ENCODE peak calls at places on chromosomes 4 and X, in seven cellular contexts. G is HepG2, R is body of pancreas, H is breast epithelium, U is right lobe of liver, N is suprapubic skin, Y is ovary. F is an unnamed sample.
A peak's percentile ranks its signal among the peaks of the same experiment; 100 is the strongest.

GRCh38 chrX:118325453-118325852 is 20.5 kb upstream of the WDR44 start:
- DNase-seq in H (no peak), N (no peak), G (no peak), U (no peak), R (no peak), Y (no peak), F (no peak)

GRCh38 chr4:183876268-183876934 is 28.7 kb upstream of the STOX2 start:
- DNase-seq in R (peak; percentile 90), Y (peak; percentile 98), U (peak; percentile 60), G (no peak), H (peak; percentile 44), N (no peak), F (no peak)

GRCh38 chr4:970854-971520 is 2.4 kb downstream of the DGKQ start:
- DNase-seq in G (no peak), H (no peak), Y (no peak), R (no peak), U (no peak), N (no peak), F (no peak)

GRCh38 chrX:104318330-104319009 is 63.7 kb upstream of the ESX1 start:
- DNase-seq in G (peak; percentile 39), N (no peak), Y (no peak), U (no peak), R (peak; percentile 52), H (no peak), F (no peak)

GRCh38 chrX:39953879-39954278 is 143.9 kb downstream of the BCOR start:
- DNase-seq in U (peak; percentile 95), N (peak; percentile 78), Y (no peak), R (peak; percentile 84), G (peak; percentile 88), H (peak; percentile 77), F (peak; percentile 31)

GRCh38 chr4:7052923-7053715 is 9.9 kb downstream of the TADA2B start:
- DNase-seq in N (peak; percentile 79), G (no peak), R (peak; percentile 35), Y (no peak), H (no peak), U (peak; percentile 76), F (no peak)

GRCh38 chr4:42671431-42672194 is 14.7 kb upstream of the ATP8A1 start:
- DNase-seq in Y (no peak), N (no peak), G (no peak), R (peak; percentile 3), U (no peak), H (no peak), F (no peak)

GRCh38 chr4:4578981-4579380 is 37.1 kb upstream of the STX18 start:
- DNase-seq in U (no peak), R (no peak), Y (no peak), N (no peak), G (peak; percentile 28), H (no peak), F (no peak)

GRCh38 chrX:30741545-30741944 is 88.3 kb downstream of the GK start:
- DNase-seq in U (no peak), G (no peak), R (no peak), Y (no peak), N (no peak), H (no peak), F (no peak)

GRCh38 chrX:107324493-107325310 is 118.3 kb downstream of the DNAAF6 start:
- DNase-seq in G (no peak), R (peak; percentile 20), U (peak; percentile 56), N (no peak), Y (peak; percentile 60), H (no peak), F (no peak)
- H3K27me3 ChIP-seq in G (no peaks in the 10 kb centered on the region), R (no peaks in the 10 kb centered on the region), U (no peaks in the 10 kb centered on the region), N (peaks cover 5% of the 10 kb centered on the region), Y (no peaks in the 10 kb centered on the region), H (no peaks in the 10 kb centered on the region), F (peaks cover 31% of the 10 kb centered on the region)

GRCh38 chr4:74167585-74167984 is 9.7 kb downstream of the MTHFD2L start:
- DNase-seq in G (no peak), Y (no peak), N (no peak), U (no peak), R (no peak), H (no peak), F (no peak)
- TF ChIP-seq POLR2A in G (no peak), Y (no peak), N (no peak), U (no peak), R (no peak), H (no peak), F (no peak)

DNA sequence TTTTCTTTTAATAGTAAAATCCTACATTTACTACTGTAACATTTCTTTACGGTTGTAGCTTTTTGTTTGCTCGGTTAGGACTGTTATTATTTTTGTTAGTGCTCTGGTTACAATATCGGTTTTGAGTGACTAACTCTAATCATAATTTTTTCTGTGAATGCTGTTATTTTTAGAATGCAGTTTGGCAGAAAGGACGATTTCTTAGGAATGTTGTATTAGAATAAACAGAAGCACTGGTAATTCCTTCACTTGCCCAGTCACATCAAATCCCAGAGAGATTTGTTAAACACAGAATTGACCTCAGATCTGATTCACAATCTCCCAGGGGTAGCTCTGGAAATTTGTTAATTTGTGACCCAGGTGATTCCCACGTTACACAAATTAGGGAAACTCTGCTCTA is 21.7 kb downstream of the DDIT4L start:
- DNase-seq in R (no peak), G (no peak), Y (no peak), U (no peak), H (no peak), N (no peak), F (no peak)
- H3K4me3 ChIP-seq in R (no peak overlapping the region), G (no peak overlapping the region), Y (no peak overlapping the region), U (no peak overlapping the region), H (no peak overlapping the region), N (no peak overlapping the region), F (no peak overlapping the region)

GRCh38 chrX:147377728-147378127 is 534.0 kb upstream of the FMR1 start:
- DNase-seq in G (no peak), Y (no peak), R (no peak), H (no peak), U (no peak), N (no peak), F (no peak)
- H3K27me3 ChIP-seq in G (no peaks in the 10 kb centered on the region), Y (no peaks in the 10 kb centered on the region), R (no peaks in the 10 kb centered on the region), H (no peaks in the 10 kb centered on the region), U (peaks cover 6% of the 10 kb centered on the region), N (no peaks in the 10 kb centered on the region), F (no peaks in the 10 kb centered on the region)

GRCh38 chr4:2516635-2517034 is 19.8 kb upstream of the FAM193A start:
- DNase-seq in G (no peak), N (no peak), R (no peak), H (no peak), Y (no peak), U (no peak), F (no peak)
- TF ChIP-seq POLR2A in G (no peak), N (no peak), R (no peak), H (no peak), Y (no peak), U (no peak), F (no peak)

GRCh38 chr4:163611784-163612445 is 117.4 kb downstream of the TMA16 start:
- DNase-seq in R (no peak), N (no peak), G (no peak), U (no peak), Y (no peak), H (no peak), F (no peak)

GRCh38 chr4:163613375-163613774 is 118.9 kb downstream of the TMA16 start:
- DNase-seq in G (no peak), R (peak; percentile 10), H (no peak), U (no peak), Y (no peak), N (no peak), F (no peak)

GRCh38 chr4:163611172-163611571 is 116.7 kb downstream of the TMA16 start:
- DNase-seq in H (no peak), Y (no peak), R (peak; percentile 20), N (no peak), G (no peak), U (no peak), F (no peak)

GRCh38 chr4:163614866-163615265 is 120.4 kb downstream of the TMA16 start:
- DNase-seq in N (no peak), H (no peak), G (no peak), R (no peak), Y (no peak), U (no peak), F (no peak)

DNA sequence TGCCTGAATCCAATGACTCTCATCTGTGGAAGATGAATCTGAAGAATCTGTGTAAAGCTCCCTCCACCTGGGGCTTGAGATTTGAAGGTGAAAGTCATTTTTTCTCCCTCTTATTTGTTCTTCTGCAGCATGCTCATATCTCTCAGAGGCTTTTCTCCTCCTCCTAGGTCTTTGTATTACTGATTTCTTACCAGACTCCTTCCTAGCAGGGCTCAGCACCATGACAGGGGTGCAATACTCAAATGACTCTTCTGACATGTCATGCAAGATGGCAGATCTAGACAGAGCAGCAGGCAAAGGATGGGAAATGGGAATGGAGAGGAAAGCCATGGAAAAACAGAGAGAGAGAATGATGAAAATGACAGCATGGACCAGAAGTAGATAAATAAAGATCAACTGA is 118.3 kb downstream of the TMA16 start:
- DNase-seq in R (no peak), N (no peak), G (no peak), Y (no peak), H (no peak), U (no peak), F (no peak)
- H3K4me3 ChIP-seq in R (no peak overlapping the region), N (peak overlapping the region; percentile 16), G (no peak overlapping the region), Y (no peak overlapping the region), H (peak overlapping the region; percentile 3), U (peak overlapping the region; percentile 16), F (peak overlapping the region; percentile 34)

DNA sequence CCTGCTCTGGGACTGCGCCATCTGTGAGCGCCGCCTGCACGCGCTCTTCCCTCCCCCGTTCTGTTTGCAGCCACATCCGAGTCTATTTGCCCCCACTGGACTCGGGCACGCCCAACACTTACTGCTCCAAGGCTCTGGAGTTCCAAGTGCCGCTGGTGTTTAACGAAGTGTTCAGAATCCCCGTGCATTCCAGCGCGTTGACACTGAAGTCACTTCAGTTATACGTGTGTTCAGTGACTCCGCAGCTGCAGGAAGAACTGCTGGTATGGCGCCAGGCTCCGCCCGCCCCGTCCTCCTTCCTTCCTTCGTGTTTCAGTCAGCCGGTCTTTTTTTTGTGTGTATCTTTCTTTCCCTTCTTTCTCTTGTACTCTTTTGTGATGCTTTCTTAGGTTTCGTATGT is 30.7 kb upstream of the CLCN4 start:
- DNase-seq in Y (no peak), G (no peak), N (no peak), U (no peak), H (no peak), R (no peak), F (no peak)
- H3K27me3 ChIP-seq in Y (no peaks in the 10 kb centered on the region), G (no peaks in the 10 kb centered on the region), N (no peaks in the 10 kb centered on the region), U (no peaks in the 10 kb centered on the region), H (no peaks in the 10 kb centered on the region), R (no peaks in the 10 kb centered on the region), F (no peaks in the 10 kb centered on the region)

GRCh38 chrX:134671207-134671750 is 13.0 kb upstream of the PLAC1 start:
- DNase-seq in R (no peak), Y (no peak), H (no peak), G (no peak), N (no peak), U (no peak), F (no peak)
- TF ChIP-seq POLR2A in R (no peak), Y (no peak), H (no peak), G (no peak), N (no peak), U (no peak), F (no peak)

F was measured in tibial nerve.